ENCODE peak calls at places on chromosomes 16 and 17, in six cellular contexts. One of them, this sample, is unnamed.

GRCh38 chr16:46973457-46974324 is at the start of gene DNAJA2:
- DNase-seq in neural progenitor cell: peak; percentile 94
- DNase-seq in left ventricle myocardium inferior: peak; percentile 93
- DNase-seq in A549: peak; percentile 89
- DNase-seq in small intestine: peak; percentile 88
- DNase-seq in lung: peak; percentile 92
- DNase-seq in this sample: peak; percentile 97

GRCh38 chr16:70540994-70541393 is 17.4 kb downstream of the SF3B3 start:
- DNase-seq in left ventricle myocardium inferior: no peak
- DNase-seq in lung: no peak
- DNase-seq in A549: no peak
- DNase-seq in small intestine: no peak
- DNase-seq in neural progenitor cell: no peak
- DNase-seq in this sample: no peak

GRCh38 chr17:19018600-19018950 is 14.0 kb upstream of the FAM83G start:
- DNase-seq in small intestine: no peak
- DNase-seq in left ventricle myocardium inferior: no peak
- DNase-seq in lung: no peak
- DNase-seq in A549: no peak
- DNase-seq in neural progenitor cell: no peak
- DNase-seq in this sample: no peak

GRCh38 chr17:66562119-66562518 is 259.7 kb downstream of the PRKCA start:
- DNase-seq in small intestine: no peak
- DNase-seq in left ventricle myocardium inferior: no peak
- DNase-seq in neural progenitor cell: no peak
- DNase-seq in lung: no peak
- DNase-seq in A549: no peak
- DNase-seq in this sample: no peak

GRCh38 chr16:85632709-85633437 is 19.8 kb downstream of the GSE1 start:
- DNase-seq in left ventricle myocardium inferior: no peak
- DNase-seq in lung: no peak
- DNase-seq in A549: no peak
- DNase-seq in small intestine: no peak
- DNase-seq in neural progenitor cell: no peak
- DNase-seq in this sample: no peak

GRCh38 chr17:8630227-8630801 is at the start of gene MYH10:
- DNase-seq in neural progenitor cell: no peak
- DNase-seq in lung: no peak
- DNase-seq in A549: no peak
- DNase-seq in left ventricle myocardium inferior: no peak
- DNase-seq in small intestine: no peak
- DNase-seq in this sample: no peak

GRCh38 chr16:84199097-84199496 is 8.1 kb downstream of the ADAD2 start:
- DNase-seq in left ventricle myocardium inferior: no peak
- DNase-seq in small intestine: no peak
- DNase-seq in neural progenitor cell: no peak
- DNase-seq in A549: no peak
- DNase-seq in lung: no peak
- DNase-seq in this sample: no peak

GRCh38 chr16:15857779-15858560 is 1.1 kb upstream of the MYH11 start:
- DNase-seq in left ventricle myocardium inferior: peak; percentile 35
- DNase-seq in small intestine: no peak
- DNase-seq in A549: no peak
- DNase-seq in lung: no peak
- DNase-seq in neural progenitor cell: peak; percentile 73
- DNase-seq in this sample: no peak

GRCh38 chr17:80286638-80286960 is 25.9 kb downstream of the RNF213 start:
- DNase-seq in left ventricle myocardium inferior: no peak
- DNase-seq in lung: no peak
- DNase-seq in small intestine: no peak
- DNase-seq in neural progenitor cell: no peak
- DNase-seq in A549: no peak
- DNase-seq in this sample: no peak

GRCh38 chr16:67833035-67833417 is 9.1 kb upstream of the THAP11 start:
- DNase-seq in left ventricle myocardium inferior: no peak
- DNase-seq in neural progenitor cell: no peak
- DNase-seq in lung: no peak
- DNase-seq in A549: no peak
- DNase-seq in small intestine: peak; percentile 23
- DNase-seq in this sample: no peak

GRCh38 chr17:43085489-43085888 is 39.7 kb downstream of the BRCA1 start:
- DNase-seq in lung: no peak
- DNase-seq in neural progenitor cell: no peak
- DNase-seq in left ventricle myocardium inferior: no peak
- DNase-seq in small intestine: no peak
- DNase-seq in A549: peak; percentile 46
- DNase-seq in this sample: no peak

GRCh38 chr17:68512967-68513474 is 791 bp downstream of the PRKAR1A start:
- DNase-seq in small intestine: peak; percentile 41
- DNase-seq in left ventricle myocardium inferior: no peak
- DNase-seq in neural progenitor cell: peak; percentile 56
- DNase-seq in lung: no peak
- DNase-seq in A549: peak; percentile 69
- DNase-seq in this sample: no peak

GRCh38 chr17:68514809-68515208 is 2.6 kb downstream of the PRKAR1A start:
- DNase-seq in left ventricle myocardium inferior: no peak
- DNase-seq in small intestine: no peak
- DNase-seq in lung: no peak
- DNase-seq in neural progenitor cell: no peak
- DNase-seq in A549: peak; percentile 20
- DNase-seq in this sample: no peak

GRCh38 chr17:68512247-68512966 is at the start of gene PRKAR1A:
- DNase-seq in left ventricle myocardium inferior: peak; percentile 95
- DNase-seq in A549: peak; percentile 96
- DNase-seq in lung: peak; percentile 96
- DNase-seq in small intestine: peak; percentile 95
- DNase-seq in neural progenitor cell: peak; percentile 98
- DNase-seq in this sample: peak; percentile 98

GRCh38 chr17:68515238-68515637 is 3.0 kb downstream of the PRKAR1A start:
- DNase-seq in small intestine: no peak
- DNase-seq in left ventricle myocardium inferior: no peak
- DNase-seq in lung: no peak
- DNase-seq in A549: no peak
- DNase-seq in neural progenitor cell: peak; percentile 10
- DNase-seq in this sample: no peak

DNA sequence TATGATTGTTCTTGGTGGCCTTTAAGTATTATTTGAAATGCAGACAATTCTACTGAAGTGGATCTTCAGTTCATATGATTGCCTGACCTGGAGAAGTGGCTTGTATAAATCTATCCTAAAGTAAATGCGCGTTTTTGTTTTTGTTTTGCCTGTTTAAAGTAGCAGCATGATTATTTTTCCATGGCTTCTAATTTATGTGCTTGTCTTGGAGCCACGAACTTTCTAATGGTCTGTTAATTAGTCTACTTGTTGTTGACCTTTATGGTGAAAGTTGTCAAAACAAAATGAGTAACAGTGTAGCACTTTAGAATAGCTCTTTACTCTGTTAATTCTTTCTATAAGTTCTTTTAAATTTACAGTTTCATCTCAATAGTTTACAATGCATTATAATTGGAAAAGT is 1.7 kb downstream of the PRKAR1A start:
- DNase-seq in A549: no peak
- DNase-seq in lung: no peak
- DNase-seq in left ventricle myocardium inferior: no peak
- DNase-seq in small intestine: no peak
- DNase-seq in neural progenitor cell: no peak
- DNase-seq in this sample: no peak
- H3K4me3 ChIP-seq in A549: peak overlapping the region; percentile 80
- H3K4me3 ChIP-seq in lung: no peak overlapping the region
- H3K4me3 ChIP-seq in left ventricle myocardium inferior: peak overlapping the region; percentile 76
- H3K4me3 ChIP-seq in small intestine: no peak overlapping the region
- H3K4me3 ChIP-seq in neural progenitor cell: peak overlapping the region; percentile 96
- H3K4me3 ChIP-seq in this sample: peak overlapping the region; percentile 95

DNA sequence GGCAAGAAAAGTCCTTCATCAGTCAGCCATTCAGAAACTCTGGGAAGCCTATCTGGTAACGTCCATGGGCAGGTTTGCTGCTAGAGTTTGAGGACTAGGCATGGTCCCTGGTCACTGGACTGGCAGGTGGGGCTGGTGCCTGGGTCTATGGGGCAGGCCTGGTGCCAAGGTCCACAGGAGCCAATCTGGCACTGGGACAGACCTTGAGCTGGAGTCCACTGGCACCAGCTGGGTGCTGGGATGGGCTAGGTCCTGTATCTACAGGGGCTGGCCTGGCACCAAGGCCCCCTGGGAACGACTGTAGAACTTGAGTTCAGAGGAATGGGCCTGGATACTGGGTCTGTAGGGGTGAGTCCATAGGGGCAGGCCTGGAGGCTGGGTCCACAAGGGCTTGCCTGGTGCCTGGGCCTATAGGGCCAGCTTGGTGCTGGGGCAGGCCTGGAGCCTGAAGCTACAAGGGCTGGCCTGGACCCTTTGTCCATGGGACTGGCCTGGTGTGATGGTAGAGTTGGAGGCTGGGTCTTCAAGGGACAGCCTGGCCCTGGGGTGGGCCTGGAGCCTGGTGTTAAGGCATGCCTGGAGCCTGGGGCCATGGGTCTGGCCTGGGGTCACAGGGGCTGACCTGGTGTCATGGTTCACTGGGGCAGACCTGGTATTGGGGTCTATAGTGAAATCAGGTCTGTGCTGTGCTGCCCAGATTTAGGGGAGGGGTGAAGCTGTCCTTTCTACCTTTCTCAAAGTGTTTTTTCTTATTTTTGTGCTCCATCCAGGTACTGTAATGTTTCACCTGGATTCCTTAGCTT is 30.5 kb upstream of the NKD1 start:
- DNase-seq in left ventricle myocardium inferior: no peak
- DNase-seq in A549: no peak
- DNase-seq in neural progenitor cell: no peak
- DNase-seq in lung: no peak
- DNase-seq in small intestine: no peak
- DNase-seq in this sample: no peak
- H3K4me1 ChIP-seq in left ventricle myocardium inferior: no peaks in the 10 kb centered on the region
- H3K4me1 ChIP-seq in A549: no peaks in the 10 kb centered on the region
- H3K4me1 ChIP-seq in neural progenitor cell: no peaks in the 10 kb centered on the region
- H3K4me1 ChIP-seq in lung: no peaks in the 10 kb centered on the region
- H3K4me1 ChIP-seq in small intestine: no peaks in the 10 kb centered on the region
- H3K4me1 ChIP-seq in this sample: no peaks in the 10 kb centered on the region

DNA sequence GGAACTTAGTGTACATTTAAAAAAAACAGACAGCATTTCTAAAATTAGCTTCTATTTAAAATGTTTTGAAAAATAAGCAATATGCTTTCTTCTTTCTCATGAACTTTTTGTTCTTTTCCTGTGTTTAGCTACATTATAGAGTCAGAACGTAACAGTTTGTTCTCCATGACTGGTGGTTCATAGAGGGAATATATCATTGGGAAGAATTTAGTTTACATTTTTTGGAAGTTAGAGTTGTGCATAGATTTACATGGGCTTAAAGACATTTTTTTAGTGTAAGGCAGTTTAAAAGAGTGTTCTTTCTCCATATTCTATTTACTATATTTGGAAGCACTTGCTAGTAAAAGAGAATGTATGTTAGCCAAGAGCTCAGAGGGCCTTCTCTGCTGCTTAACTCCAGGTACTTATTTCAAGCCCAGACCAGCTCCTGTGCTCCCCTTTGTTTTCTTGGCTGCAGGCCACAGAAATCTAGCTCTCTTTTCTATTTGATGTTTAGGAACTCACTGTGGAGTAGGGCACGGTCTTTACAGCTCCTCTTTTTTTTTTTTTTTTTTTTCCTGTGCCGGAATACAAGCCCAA is 20.2 kb downstream of the AP2B1 start:
- DNase-seq in neural progenitor cell: no peak
- DNase-seq in A549: no peak
- DNase-seq in lung: no peak
- DNase-seq in small intestine: no peak
- DNase-seq in left ventricle myocardium inferior: no peak
- DNase-seq in this sample: no peak
- H3K4me3 ChIP-seq in neural progenitor cell: no peak overlapping the region
- H3K4me3 ChIP-seq in A549: no peak overlapping the region
- H3K4me3 ChIP-seq in lung: no peak overlapping the region
- H3K4me3 ChIP-seq in small intestine: no peak overlapping the region
- H3K4me3 ChIP-seq in left ventricle myocardium inferior: no peak overlapping the region
- H3K4me3 ChIP-seq in this sample: no peak overlapping the region

GRCh38 chr17:57370583-57370982 is 114.3 kb downstream of the MSI2 start:
- DNase-seq in neural progenitor cell: no peak
- DNase-seq in lung: no peak
- DNase-seq in left ventricle myocardium inferior: no peak
- DNase-seq in A549: no peak
- DNase-seq in small intestine: no peak
- DNase-seq in this sample: no peak
- H3K4me1 ChIP-seq in neural progenitor cell: peaks cover 36% of the 10 kb centered on the region
- H3K4me1 ChIP-seq in lung: peaks cover 27% of the 10 kb centered on the region
- H3K4me1 ChIP-seq in left ventricle myocardium inferior: peaks cover 56% of the 10 kb centered on the region
- H3K4me1 ChIP-seq in A549: peaks cover 80% of the 10 kb centered on the region
- H3K4me1 ChIP-seq in small intestine: no peaks in the 10 kb centered on the region
- H3K4me1 ChIP-seq in this sample: no peaks in the 10 kb centered on the region

GRCh38 chr16:11968577-11968976 is 3.6 kb downstream of the TNFRSF17 start:
- DNase-seq in A549: no peak
- DNase-seq in lung: no peak
- DNase-seq in left ventricle myocardium inferior: no peak
- DNase-seq in small intestine: no peak
- DNase-seq in neural progenitor cell: no peak
- DNase-seq in this sample: no peak

GRCh38 chr16:11967195-11967911 is 2.3 kb downstream of the TNFRSF17 start:
- DNase-seq in lung: no peak
- DNase-seq in A549: no peak
- DNase-seq in small intestine: no peak
- DNase-seq in left ventricle myocardium inferior: no peak
- DNase-seq in neural progenitor cell: no peak
- DNase-seq in this sample: no peak

GRCh38 chr16:11963706-11964105 is 1.3 kb upstream of the TNFRSF17 start:
- DNase-seq in small intestine: no peak
- DNase-seq in left ventricle myocardium inferior: no peak
- DNase-seq in neural progenitor cell: no peak
- DNase-seq in lung: no peak
- DNase-seq in A549: no peak
- DNase-seq in this sample: no peak

GRCh38 chr16:11966173-11966572 is 1.2 kb downstream of the TNFRSF17 start:
- DNase-seq in lung: no peak
- DNase-seq in neural progenitor cell: no peak
- DNase-seq in small intestine: no peak
- DNase-seq in A549: no peak
- DNase-seq in left ventricle myocardium inferior: no peak
- DNase-seq in this sample: no peak

GRCh38 chr16:11964761-11965539 is at the start of gene TNFRSF17:
- DNase-seq in small intestine: no peak
- DNase-seq in left ventricle myocardium inferior: no peak
- DNase-seq in neural progenitor cell: no peak
- DNase-seq in lung: no peak
- DNase-seq in A549: no peak
- DNase-seq in this sample: no peak
- H3K4me3 ChIP-seq in small intestine: no peak within 1 kb of the TSS
- H3K4me3 ChIP-seq in left ventricle myocardium inferior: no peak within 1 kb of the TSS
- H3K4me3 ChIP-seq in neural progenitor cell: no peak within 1 kb of the TSS
- H3K4me3 ChIP-seq in lung: no peak within 1 kb of the TSS
- H3K4me3 ChIP-seq in A549: no peak within 1 kb of the TSS
- H3K4me3 ChIP-seq in this sample: no peak within 1 kb of the TSS

GRCh38 chr17:74825003-74825627 is 34.6 kb downstream of the GRIN2C start:
- DNase-seq in A549: no peak
- DNase-seq in left ventricle myocardium inferior: no peak
- DNase-seq in lung: no peak
- DNase-seq in small intestine: no peak
- DNase-seq in neural progenitor cell: no peak
- DNase-seq in this sample: no peak
- H3K4me1 ChIP-seq in A549: no peaks in the 10 kb centered on the region
- H3K4me1 ChIP-seq in left ventricle myocardium inferior: peaks cover 13% of the 10 kb centered on the region
- H3K4me1 ChIP-seq in lung: no peaks in the 10 kb centered on the region
- H3K4me1 ChIP-seq in small intestine: no peaks in the 10 kb centered on the region
- H3K4me1 ChIP-seq in neural progenitor cell: no peaks in the 10 kb centered on the region
- H3K4me1 ChIP-seq in this sample: no peaks in the 10 kb centered on the region

GRCh38 chr17:48610282-48611211 is at the start of gene HOXB7:
- DNase-seq in lung: peak; percentile 61
- DNase-seq in neural progenitor cell: no peak
- DNase-seq in A549: peak; percentile 75
- DNase-seq in small intestine: no peak
- DNase-seq in left ventricle myocardium inferior: peak; percentile 52
- DNase-seq in this sample: peak; percentile 82
- H3K4me3 ChIP-seq in lung: peak within 1 kb of the TSS; percentile 43
- H3K4me3 ChIP-seq in neural progenitor cell: peak within 1 kb of the TSS; percentile 3
- H3K4me3 ChIP-seq in A549: peak within 1 kb of the TSS; percentile 74
- H3K4me3 ChIP-seq in small intestine: peak within 1 kb of the TSS; percentile 57
- H3K4me3 ChIP-seq in left ventricle myocardium inferior: peak within 1 kb of the TSS; percentile 63
- H3K4me3 ChIP-seq in this sample: peak within 1 kb of the TSS; percentile 66

This sample was measured in Peyer's patch.